ENCODE peak calls at places on chromosomes 12 and 14, in eight cellular contexts. One of them, this sample, is unnamed. For H3K27me3, the result is how much of the 10 kb centered on the place peaks cover.

GRCh38 chr12:29728033-29728432 is 55.7 kb downstream of the TMTC1 start:
- DNase-seq in suprapubic skin: no peak
- DNase-seq in gastrocnemius medialis: peak
- DNase-seq in body of pancreas: no peak
- DNase-seq in esophagus muscularis mucosa: no peak
- DNase-seq in stomach: no peak
- DNase-seq in heart left ventricle: no peak
- DNase-seq in transverse colon: no peak
- DNase-seq in this sample: no peak

GRCh38 chr12:26152507-26153102 is 27.8 kb upstream of the BHLHE41 start:
- DNase-seq in suprapubic skin: no peak
- DNase-seq in gastrocnemius medialis: no peak
- DNase-seq in body of pancreas: no peak
- DNase-seq in esophagus muscularis mucosa: no peak
- DNase-seq in stomach: no peak
- DNase-seq in heart left ventricle: no peak
- DNase-seq in transverse colon: no peak
- DNase-seq in this sample: no peak

GRCh38 chr12:104056419-104056972 is 6.5 kb upstream of the GLT8D2 start:
- DNase-seq in suprapubic skin: no peak
- DNase-seq in gastrocnemius medialis: no peak
- DNase-seq in body of pancreas: no peak
- DNase-seq in esophagus muscularis mucosa: no peak
- DNase-seq in stomach: no peak
- DNase-seq in heart left ventricle: no peak
- DNase-seq in transverse colon: no peak
- DNase-seq in this sample: no peak

GRCh38 chr14:99688629-99689028 is 4.5 kb downstream of the CYP46A1 start:
- DNase-seq in suprapubic skin: no peak
- DNase-seq in gastrocnemius medialis: no peak
- DNase-seq in body of pancreas: no peak
- DNase-seq in esophagus muscularis mucosa: no peak
- DNase-seq in stomach: no peak
- DNase-seq in heart left ventricle: no peak
- DNase-seq in transverse colon: no peak
- DNase-seq in this sample: peak

GRCh38 chr14:53430870-53431269 is 277.7 kb upstream of the DDHD1 start:
- DNase-seq in suprapubic skin: no peak
- DNase-seq in gastrocnemius medialis: no peak
- DNase-seq in body of pancreas: no peak
- DNase-seq in esophagus muscularis mucosa: no peak
- DNase-seq in stomach: no peak
- DNase-seq in heart left ventricle: no peak
- DNase-seq in transverse colon: no peak
- DNase-seq in this sample: no peak

GRCh38 chr14:53640695-53641094 is 315.9 kb downstream of the BMP4 start:
- DNase-seq in suprapubic skin: no peak
- DNase-seq in gastrocnemius medialis: no peak
- DNase-seq in body of pancreas: peak
- DNase-seq in esophagus muscularis mucosa: no peak
- DNase-seq in stomach: no peak
- DNase-seq in heart left ventricle: no peak
- DNase-seq in transverse colon: no peak
- DNase-seq in this sample: no peak

GRCh38 chr12:14279845-14280244 is 85.6 kb upstream of the ATF7IP start:
- DNase-seq in suprapubic skin: no peak
- DNase-seq in gastrocnemius medialis: no peak
- DNase-seq in body of pancreas: no peak
- DNase-seq in esophagus muscularis mucosa: no peak
- DNase-seq in stomach: no peak
- DNase-seq in heart left ventricle: no peak
- DNase-seq in transverse colon: no peak
- DNase-seq in this sample: no peak

GRCh38 chr12:38664661-38665269 is 240.6 kb downstream of the CPNE8 start:
- DNase-seq in suprapubic skin: no peak
- DNase-seq in gastrocnemius medialis: no peak
- DNase-seq in body of pancreas: no peak
- DNase-seq in esophagus muscularis mucosa: no peak
- DNase-seq in stomach: no peak
- DNase-seq in heart left ventricle: no peak
- DNase-seq in transverse colon: peak
- DNase-seq in this sample: no peak

GRCh38 chr14:57761800-57762199 is 104.1 kb downstream of the SLC35F4 start:
- DNase-seq in suprapubic skin: no peak
- DNase-seq in gastrocnemius medialis: no peak
- DNase-seq in body of pancreas: no peak
- DNase-seq in esophagus muscularis mucosa: no peak
- DNase-seq in stomach: no peak
- DNase-seq in heart left ventricle: no peak
- DNase-seq in transverse colon: no peak
- DNase-seq in this sample: no peak

GRCh38 chr12:100138048-100138907 is 4.4 kb downstream of the BLTP3B start:
- DNase-seq in suprapubic skin: no peak
- DNase-seq in gastrocnemius medialis: peak
- DNase-seq in body of pancreas: no peak
- DNase-seq in esophagus muscularis mucosa: no peak
- DNase-seq in stomach: no peak
- DNase-seq in heart left ventricle: no peak
- DNase-seq in transverse colon: no peak
- DNase-seq in this sample: no peak

GRCh38 chr12:15837141-15837781 is 44.9 kb upstream of the STRAP start:
- DNase-seq in suprapubic skin: no peak
- DNase-seq in gastrocnemius medialis: no peak
- DNase-seq in body of pancreas: no peak
- DNase-seq in esophagus muscularis mucosa: peak
- DNase-seq in stomach: no peak
- DNase-seq in heart left ventricle: no peak
- DNase-seq in transverse colon: no peak
- DNase-seq in this sample: no peak

GRCh38 chr14:75201087-75201486 is 24.7 kb upstream of the TMED10 start:
- DNase-seq in suprapubic skin: no peak
- DNase-seq in gastrocnemius medialis: no peak
- DNase-seq in body of pancreas: peak
- DNase-seq in esophagus muscularis mucosa: no peak
- DNase-seq in stomach: peak
- DNase-seq in heart left ventricle: no peak
- DNase-seq in transverse colon: no peak
- DNase-seq in this sample: no peak

GRCh38 chr12:13156277-13156676 is 40.2 kb upstream of the EMP1 start:
- DNase-seq in suprapubic skin: no peak
- DNase-seq in gastrocnemius medialis: no peak
- DNase-seq in body of pancreas: no peak
- DNase-seq in esophagus muscularis mucosa: no peak
- DNase-seq in stomach: no peak
- DNase-seq in heart left ventricle: no peak
- DNase-seq in transverse colon: no peak
- DNase-seq in this sample: no peak

GRCh38 chr12:57893460-57894353 is 47.2 kb upstream of the CTDSP2 start:
- DNase-seq in suprapubic skin: peak
- DNase-seq in gastrocnemius medialis: peak
- DNase-seq in body of pancreas: peak
- DNase-seq in esophagus muscularis mucosa: peak
- DNase-seq in stomach: peak
- DNase-seq in heart left ventricle: peak
- DNase-seq in transverse colon: peak
- DNase-seq in this sample: peak

GRCh38 chr14:100541621-100542560 is 45.3 kb downstream of the BEGAIN start:
- DNase-seq in suprapubic skin: peak
- DNase-seq in gastrocnemius medialis: no peak
- DNase-seq in body of pancreas: peak
- DNase-seq in esophagus muscularis mucosa: no peak
- DNase-seq in stomach: no peak
- DNase-seq in heart left ventricle: no peak
- DNase-seq in transverse colon: no peak
- DNase-seq in this sample: no peak

GRCh38 chr12:108825205-108825950 is 32.0 kb downstream of the SSH1 start:
- DNase-seq in suprapubic skin: no peak
- DNase-seq in gastrocnemius medialis: no peak
- DNase-seq in body of pancreas: no peak
- DNase-seq in esophagus muscularis mucosa: no peak
- DNase-seq in stomach: no peak
- DNase-seq in heart left ventricle: no peak
- DNase-seq in transverse colon: no peak
- DNase-seq in this sample: no peak

GRCh38 chr12:10562306-10562933 is 51.0 kb downstream of the MAGOHB start:
- DNase-seq in suprapubic skin: no peak
- DNase-seq in gastrocnemius medialis: no peak
- DNase-seq in body of pancreas: peak
- DNase-seq in esophagus muscularis mucosa: no peak
- DNase-seq in stomach: no peak
- DNase-seq in heart left ventricle: no peak
- DNase-seq in transverse colon: no peak
- DNase-seq in this sample: no peak

GRCh38 chr14:22888662-22889061 is 5.6 kb downstream of the REM2 start:
- DNase-seq in suprapubic skin: no peak
- DNase-seq in gastrocnemius medialis: no peak
- DNase-seq in body of pancreas: no peak
- DNase-seq in esophagus muscularis mucosa: no peak
- DNase-seq in stomach: no peak
- DNase-seq in heart left ventricle: no peak
- DNase-seq in transverse colon: no peak
- DNase-seq in this sample: no peak

GRCh38 chr14:41668346-41668745 is 61.7 kb downstream of the LRFN5 start:
- DNase-seq in suprapubic skin: no peak
- DNase-seq in gastrocnemius medialis: no peak
- DNase-seq in body of pancreas: no peak
- DNase-seq in esophagus muscularis mucosa: no peak
- DNase-seq in stomach: no peak
- DNase-seq in heart left ventricle: no peak
- DNase-seq in transverse colon: no peak
- DNase-seq in this sample: no peak

GRCh38 chr12:57590892-57591566 is at the start of gene PIP4K2C:
- DNase-seq in suprapubic skin: peak
- DNase-seq in gastrocnemius medialis: peak
- DNase-seq in body of pancreas: peak
- DNase-seq in esophagus muscularis mucosa: no peak
- DNase-seq in stomach: peak
- DNase-seq in heart left ventricle: peak
- DNase-seq in transverse colon: peak
- DNase-seq in this sample: peak

GRCh38 chr12:98519257-98519907 is 4.0 kb downstream of the TMPO start:
- DNase-seq in suprapubic skin: no peak
- DNase-seq in gastrocnemius medialis: no peak
- DNase-seq in body of pancreas: no peak
- DNase-seq in esophagus muscularis mucosa: no peak
- DNase-seq in stomach: no peak
- DNase-seq in heart left ventricle: no peak
- DNase-seq in transverse colon: no peak
- DNase-seq in this sample: no peak

GRCh38 chr12:62466018-62466595 is 519 bp upstream of the MON2 start:
- DNase-seq in suprapubic skin: no peak
- DNase-seq in gastrocnemius medialis: peak
- DNase-seq in body of pancreas: peak
- DNase-seq in esophagus muscularis mucosa: no peak
- DNase-seq in stomach: peak
- DNase-seq in heart left ventricle: peak
- DNase-seq in transverse colon: peak
- DNase-seq in this sample: peak

GRCh38 chr12:107395817-107396216 is 289.8 kb upstream of the PWP1 start:
- DNase-seq in suprapubic skin: no peak
- DNase-seq in gastrocnemius medialis: no peak
- DNase-seq in body of pancreas: no peak
- DNase-seq in esophagus muscularis mucosa: no peak
- DNase-seq in stomach: no peak
- DNase-seq in heart left ventricle: no peak
- DNase-seq in transverse colon: no peak
- DNase-seq in this sample: no peak

GRCh38 chr14:96134508-96134907 is 70.1 kb upstream of the BDKRB2 start:
- DNase-seq in suprapubic skin: no peak
- DNase-seq in gastrocnemius medialis: no peak
- DNase-seq in body of pancreas: no peak
- DNase-seq in esophagus muscularis mucosa: no peak
- DNase-seq in stomach: no peak
- DNase-seq in heart left ventricle: no peak
- DNase-seq in transverse colon: no peak
- DNase-seq in this sample: no peak

GRCh38 chr14:26597136-26598080 is at the start of gene NOVA1:
- DNase-seq in suprapubic skin: peak
- DNase-seq in gastrocnemius medialis: peak
- DNase-seq in body of pancreas: peak
- DNase-seq in esophagus muscularis mucosa: no peak
- DNase-seq in stomach: no peak
- DNase-seq in heart left ventricle: peak
- DNase-seq in transverse colon: peak
- DNase-seq in this sample: peak

GRCh38 chr12:5244513-5244972 is 187.4 kb upstream of the NTF3 start:
- DNase-seq in suprapubic skin: no peak
- DNase-seq in gastrocnemius medialis: no peak
- DNase-seq in body of pancreas: no peak
- DNase-seq in esophagus muscularis mucosa: no peak
- DNase-seq in stomach: peak
- DNase-seq in heart left ventricle: no peak
- DNase-seq in transverse colon: peak
- DNase-seq in this sample: no peak
- H3K27ac ChIP-seq in suprapubic skin: no peak
- H3K27ac ChIP-seq in gastrocnemius medialis: no peak
- H3K27ac ChIP-seq in body of pancreas: no peak
- H3K27ac ChIP-seq in esophagus muscularis mucosa: no peak
- H3K27ac ChIP-seq in stomach: no peak
- H3K27ac ChIP-seq in heart left ventricle: no peak
- H3K27ac ChIP-seq in transverse colon: no peak
- H3K27ac ChIP-seq in this sample: no peak

DNA sequence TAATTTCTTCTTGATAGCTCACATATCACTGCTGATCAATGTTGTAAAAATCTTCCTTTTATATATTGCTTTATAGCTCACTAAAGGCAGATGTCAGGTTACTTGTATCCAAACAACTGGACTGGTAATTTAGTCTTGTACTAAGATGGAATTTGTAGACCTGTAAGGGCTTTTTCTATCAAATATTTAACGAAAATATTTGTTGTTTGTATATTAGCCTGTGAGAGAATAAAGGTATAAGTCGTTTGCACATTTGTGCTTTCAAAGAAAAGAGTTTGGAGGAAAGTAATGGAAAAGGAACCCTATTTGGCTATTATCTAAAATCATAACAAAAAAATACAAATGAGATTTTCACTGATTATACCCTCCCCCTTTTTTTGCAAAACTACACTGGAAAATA is 12.1 kb downstream of the FOXG1 start:
- DNase-seq in suprapubic skin: no peak
- DNase-seq in gastrocnemius medialis: no peak
- DNase-seq in body of pancreas: no peak
- DNase-seq in esophagus muscularis mucosa: no peak
- DNase-seq in stomach: no peak
- DNase-seq in heart left ventricle: no peak
- DNase-seq in transverse colon: no peak
- DNase-seq in this sample: no peak
- H3K27me3 ChIP-seq in suprapubic skin: half or more
- H3K27me3 ChIP-seq in gastrocnemius medialis: half or more
- H3K27me3 ChIP-seq in body of pancreas: under half
- H3K27me3 ChIP-seq in esophagus muscularis mucosa: under half
- H3K27me3 ChIP-seq in stomach: half or more
- H3K27me3 ChIP-seq in heart left ventricle: half or more
- H3K27me3 ChIP-seq in transverse colon: half or more
- H3K27me3 ChIP-seq in this sample: under half

GRCh38 chr12:122830517-122831214 is 4.6 kb upstream of the HIP1R start:
- DNase-seq in suprapubic skin: peak
- DNase-seq in gastrocnemius medialis: no peak
- DNase-seq in body of pancreas: no peak
- DNase-seq in esophagus muscularis mucosa: no peak
- DNase-seq in stomach: no peak
- DNase-seq in heart left ventricle: no peak
- DNase-seq in transverse colon: peak
- DNase-seq in this sample: no peak
- TF ChIP-seq POLR2A in suprapubic skin: no peak
- TF ChIP-seq POLR2A in gastrocnemius medialis: no peak
- TF ChIP-seq POLR2A in body of pancreas: no peak
- TF ChIP-seq POLR2A in esophagus muscularis mucosa: no peak
- TF ChIP-seq POLR2A in stomach: no peak
- TF ChIP-seq POLR2A in heart left ventricle: no peak
- TF ChIP-seq POLR2A in transverse colon: no peak
- TF ChIP-seq POLR2A in this sample: no peak

GRCh38 chr12:28575593-28576205 is 385.4 kb downstream of the CCDC91 start:
- DNase-seq in suprapubic skin: no peak
- DNase-seq in gastrocnemius medialis: no peak
- DNase-seq in body of pancreas: no peak
- DNase-seq in esophagus muscularis mucosa: no peak
- DNase-seq in stomach: no peak
- DNase-seq in heart left ventricle: no peak
- DNase-seq in transverse colon: no peak
- DNase-seq in this sample: no peak
- H3K27ac ChIP-seq in suprapubic skin: no peak
- H3K27ac ChIP-seq in gastrocnemius medialis: no peak
- H3K27ac ChIP-seq in body of pancreas: peak
- H3K27ac ChIP-seq in esophagus muscularis mucosa: peak
- H3K27ac ChIP-seq in stomach: no peak
- H3K27ac ChIP-seq in heart left ventricle: peak
- H3K27ac ChIP-seq in transverse colon: no peak
- H3K27ac ChIP-seq in this sample: peak

This sample was measured in uterus.